ENCODE peak calls at places on chromosomes 13 and 19, in four cellular contexts. One of them, this sample, is unnamed.

GRCh38 chr13:106566682-106567420 is 1.1 kb downstream of the ARGLU1 start:
- DNase-seq in IMR-90: peak
- DNase-seq in H1: no peak
- DNase-seq in mesenchymal stem cell: peak
- DNase-seq in this sample: no peak

GRCh38 chr19:2550431-2551171 is 74.7 kb downstream of the GADD45B start:
- DNase-seq in IMR-90: no peak
- DNase-seq in H1: no peak
- DNase-seq in mesenchymal stem cell: no peak
- DNase-seq in this sample: no peak

GRCh38 chr13:94050686-94051085 is 428.8 kb downstream of the DCT start:
- DNase-seq in IMR-90: no peak
- DNase-seq in H1: no peak
- DNase-seq in mesenchymal stem cell: no peak
- DNase-seq in this sample: no peak

GRCh38 chr13:22253107-22253506 is 582.2 kb downstream of the FGF9 start:
- DNase-seq in IMR-90: no peak
- DNase-seq in H1: no peak
- DNase-seq in mesenchymal stem cell: no peak
- DNase-seq in this sample: no peak

GRCh38 chr19:56840452-56841193 is at the start of the genes PEG3 and ZIM2:
- DNase-seq in IMR-90: no peak
- DNase-seq in H1: no peak
- DNase-seq in mesenchymal stem cell: no peak
- DNase-seq in this sample: peak

GRCh38 chr19:43901395-43902390 is 33.4 kb downstream of the ZNF45 start:
- DNase-seq in IMR-90: peak
- DNase-seq in H1: peak
- DNase-seq in mesenchymal stem cell: peak
- DNase-seq in this sample: peak

GRCh38 chr13:113337556-113337955 is 26.4 kb downstream of the GRTP1 start:
- DNase-seq in IMR-90: no peak
- DNase-seq in H1: peak
- DNase-seq in mesenchymal stem cell: no peak
- DNase-seq in this sample: no peak

GRCh38 chr19:48868196-48868886 is at the start of gene PLEKHA4:
- DNase-seq in IMR-90: peak
- DNase-seq in H1: no peak
- DNase-seq in mesenchymal stem cell: peak
- DNase-seq in this sample: no peak

GRCh38 chr13:113813749-113814434 is 50.0 kb downstream of the GAS6 start:
- DNase-seq in IMR-90: no peak
- DNase-seq in H1: no peak
- DNase-seq in mesenchymal stem cell: no peak
- DNase-seq in this sample: no peak

GRCh38 chr13:103236213-103236612 is 170.0 kb upstream of the SLC10A2 start:
- DNase-seq in IMR-90: no peak
- DNase-seq in H1: no peak
- DNase-seq in mesenchymal stem cell: no peak
- DNase-seq in this sample: no peak

GRCh38 chr13:36163809-36164308 is 32.7 kb upstream of the DCLK1 start:
- DNase-seq in IMR-90: peak
- DNase-seq in H1: no peak
- DNase-seq in mesenchymal stem cell: no peak
- DNase-seq in this sample: no peak

DNA sequence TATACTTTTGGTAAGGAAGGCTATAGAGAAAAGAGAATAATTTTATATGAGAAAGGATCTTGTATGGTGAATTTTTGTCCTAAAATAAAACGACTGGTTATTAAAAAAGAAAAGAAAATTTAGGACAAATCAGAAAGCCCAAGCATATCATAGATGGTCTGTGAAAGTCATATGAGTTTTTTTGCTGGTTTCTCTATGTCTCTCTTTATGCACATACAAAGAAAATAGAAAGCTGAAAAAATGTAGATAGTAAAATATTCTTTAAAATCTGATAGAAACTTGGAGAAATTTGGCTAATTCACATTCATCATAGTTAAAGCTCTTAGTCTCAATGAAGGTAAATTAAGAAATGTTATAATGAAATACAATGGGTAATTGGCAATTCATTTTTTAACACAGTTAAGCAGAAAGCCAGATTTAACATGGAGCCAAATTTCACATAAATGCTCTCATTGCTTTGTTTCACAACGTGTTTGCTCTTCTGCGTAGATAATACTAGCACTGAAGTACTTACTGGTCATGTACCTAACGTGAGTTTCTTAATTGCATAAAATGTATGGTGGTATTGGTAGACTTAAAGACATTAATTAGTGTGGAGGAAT is 621.5 kb upstream of the ATXN8OS start:
- DNase-seq in IMR-90: no peak
- DNase-seq in H1: no peak
- DNase-seq in mesenchymal stem cell: no peak
- DNase-seq in this sample: no peak
- H2BK15ac ChIP-seq in IMR-90: no peak
- H2BK15ac ChIP-seq in H1: no peak
- H2BK15ac ChIP-seq in mesenchymal stem cell: no peak
- H2BK15ac ChIP-seq in this sample: no peak

DNA sequence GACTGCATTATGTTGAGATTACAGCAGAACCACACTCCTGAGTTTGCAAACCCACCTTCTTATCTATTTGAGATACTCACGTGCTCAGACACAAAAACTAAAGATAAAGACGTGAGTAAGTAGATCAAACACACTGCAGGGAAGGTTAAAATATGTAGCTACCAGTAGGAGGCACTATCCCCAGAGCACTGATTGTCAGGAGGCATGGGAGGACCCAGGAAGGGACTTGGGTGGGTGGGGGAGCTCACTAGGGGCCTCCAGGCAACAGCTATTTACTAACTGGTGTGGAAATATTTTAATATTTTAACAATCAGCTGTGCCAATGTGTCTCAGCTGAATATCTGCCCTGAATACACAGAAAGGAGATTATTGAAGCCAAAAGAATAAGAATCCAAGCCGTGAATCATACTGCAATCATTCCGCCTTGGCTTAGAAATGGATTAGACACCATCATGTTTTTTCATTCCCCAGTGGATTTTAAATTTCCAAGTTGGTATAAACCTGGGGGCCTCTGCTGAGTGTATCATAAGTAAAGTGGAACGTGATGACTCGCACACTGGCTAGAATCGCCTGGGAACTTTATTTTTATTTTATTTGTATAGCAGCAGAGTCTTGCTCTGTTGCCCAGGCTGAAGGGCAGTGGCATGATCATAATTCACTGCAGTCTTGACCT is 73.2 kb upstream of the CACNA1A start:
- DNase-seq in IMR-90: peak
- DNase-seq in H1: no peak
- DNase-seq in mesenchymal stem cell: no peak
- DNase-seq in this sample: no peak
- H3K4me3 ChIP-seq in IMR-90: no peak
- H3K4me3 ChIP-seq in H1: no peak
- H3K4me3 ChIP-seq in mesenchymal stem cell: no peak
- H3K4me3 ChIP-seq in this sample: no peak

GRCh38 chr13:28094311-28094710 is 6.1 kb downstream of the FLT3 start:
- DNase-seq in IMR-90: no peak
- DNase-seq in H1: no peak
- DNase-seq in mesenchymal stem cell: no peak
- DNase-seq in this sample: no peak

GRCh38 chr13:28100149-28101121 is at the start of gene FLT3:
- DNase-seq in IMR-90: peak
- DNase-seq in H1: peak
- DNase-seq in mesenchymal stem cell: peak
- DNase-seq in this sample: peak

GRCh38 chr13:28097503-28097902 is 2.9 kb downstream of the FLT3 start:
- DNase-seq in IMR-90: no peak
- DNase-seq in H1: no peak
- DNase-seq in mesenchymal stem cell: no peak
- DNase-seq in this sample: no peak

GRCh38 chr13:28093871-28094270 is 6.5 kb downstream of the FLT3 start:
- DNase-seq in IMR-90: no peak
- DNase-seq in H1: no peak
- DNase-seq in mesenchymal stem cell: no peak
- DNase-seq in this sample: no peak

DNA sequence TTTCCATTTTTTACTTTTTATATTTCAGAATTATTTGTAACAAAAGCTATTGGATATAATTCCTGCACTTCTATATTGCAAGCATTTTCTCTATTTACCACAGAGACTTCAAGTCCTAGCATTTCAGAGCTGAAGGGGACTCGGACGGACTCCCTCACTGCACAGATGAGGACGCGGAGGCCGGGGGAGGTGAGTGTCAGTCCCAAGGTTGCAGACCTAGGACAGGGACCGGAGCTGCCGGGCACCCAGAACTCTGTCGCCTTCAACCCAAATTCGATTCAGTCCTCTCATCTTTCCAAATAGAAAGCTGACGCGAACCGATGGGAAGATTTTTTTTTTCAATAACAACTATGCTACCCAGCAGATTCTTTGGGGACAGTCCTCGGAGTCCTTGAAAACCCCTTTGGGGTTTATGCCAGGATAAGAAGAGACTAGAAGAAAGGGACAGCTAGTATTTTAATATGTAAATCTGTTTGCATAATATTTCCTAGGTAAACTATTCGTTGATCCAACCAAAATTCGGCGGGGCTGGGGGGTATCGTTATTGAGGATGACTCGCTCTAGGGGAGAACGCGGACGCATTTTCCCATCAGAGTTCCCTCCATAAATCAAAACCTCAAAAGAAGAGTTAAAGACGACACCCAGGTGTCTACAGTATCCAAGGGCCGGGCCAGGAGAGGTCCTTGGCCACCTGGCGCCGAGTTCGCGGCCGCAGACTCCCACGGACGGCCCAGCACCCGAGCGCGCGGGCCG is 804 bp downstream of the FLT3 start:
- DNase-seq in IMR-90: no peak
- DNase-seq in H1: no peak
- DNase-seq in mesenchymal stem cell: no peak
- DNase-seq in this sample: peak
- H3K14ac ChIP-seq in IMR-90: no peak
- H3K14ac ChIP-seq in H1: no peak
- H3K14ac ChIP-seq in mesenchymal stem cell: no peak
- H3K14ac ChIP-seq in this sample: peak

GRCh38 chr19:46903458-46903857 is 42.7 kb downstream of the ARHGAP35 start:
- DNase-seq in IMR-90: no peak
- DNase-seq in H1: no peak
- DNase-seq in mesenchymal stem cell: peak
- DNase-seq in this sample: no peak
- H2BK15ac ChIP-seq in IMR-90: no peak
- H2BK15ac ChIP-seq in H1: no peak
- H2BK15ac ChIP-seq in mesenchymal stem cell: no peak
- H2BK15ac ChIP-seq in this sample: no peak

GRCh38 chr13:66634384-66634783 is 595.8 kb downstream of the PCDH9 start:
- DNase-seq in IMR-90: peak
- DNase-seq in H1: no peak
- DNase-seq in mesenchymal stem cell: no peak
- DNase-seq in this sample: no peak

GRCh38 chr13:66635526-66635925 is 594.6 kb downstream of the PCDH9 start:
- DNase-seq in IMR-90: peak
- DNase-seq in H1: no peak
- DNase-seq in mesenchymal stem cell: peak
- DNase-seq in this sample: no peak

GRCh38 chr13:66644855-66645460 is 585.2 kb downstream of the PCDH9 start:
- DNase-seq in IMR-90: no peak
- DNase-seq in H1: no peak
- DNase-seq in mesenchymal stem cell: no peak
- DNase-seq in this sample: no peak

DNA sequence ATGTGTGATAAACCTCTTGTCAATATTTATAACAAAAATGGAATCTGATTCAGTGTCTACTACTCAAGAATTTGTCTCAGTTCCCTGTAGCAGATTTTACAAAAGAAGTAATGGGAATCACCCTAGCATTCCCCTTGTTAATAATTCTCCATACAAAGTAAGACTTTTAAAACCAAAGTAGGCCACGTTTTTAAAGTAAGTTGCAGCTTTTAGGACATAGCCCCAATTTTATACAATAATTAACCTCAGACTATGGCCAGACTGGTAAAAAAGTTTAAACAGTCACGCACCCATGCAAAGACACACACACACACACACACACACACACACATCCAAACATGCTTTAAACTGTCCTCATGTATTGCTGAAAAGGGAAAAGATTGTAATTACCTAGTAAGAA is 589.9 kb downstream of the PCDH9 start:
- DNase-seq in IMR-90: no peak
- DNase-seq in H1: no peak
- DNase-seq in mesenchymal stem cell: no peak
- DNase-seq in this sample: no peak
- H3K4me3 ChIP-seq in IMR-90: no peak
- H3K4me3 ChIP-seq in H1: no peak
- H3K4me3 ChIP-seq in mesenchymal stem cell: no peak
- H3K4me3 ChIP-seq in this sample: no peak

GRCh38 chr13:110348309-110348625 is 41.2 kb downstream of the COL4A2 start:
- DNase-seq in IMR-90: no peak
- DNase-seq in H1: no peak
- DNase-seq in mesenchymal stem cell: no peak
- DNase-seq in this sample: no peak

GRCh38 chr13:110348751-110349150 is 41.7 kb downstream of the COL4A2 start:
- DNase-seq in IMR-90: no peak
- DNase-seq in H1: no peak
- DNase-seq in mesenchymal stem cell: no peak
- DNase-seq in this sample: no peak

GRCh38 chr13:110347088-110347487 is 40.0 kb downstream of the COL4A2 start:
- DNase-seq in IMR-90: no peak
- DNase-seq in H1: no peak
- DNase-seq in mesenchymal stem cell: no peak
- DNase-seq in this sample: no peak

GRCh38 chr13:110346661-110347067 is 39.6 kb downstream of the COL4A2 start:
- DNase-seq in IMR-90: no peak
- DNase-seq in H1: no peak
- DNase-seq in mesenchymal stem cell: no peak
- DNase-seq in this sample: no peak

GRCh38 chr13:110347535-110348308 is 40.6 kb downstream of the COL4A2 start:
- DNase-seq in IMR-90: peak
- DNase-seq in H1: no peak
- DNase-seq in mesenchymal stem cell: peak
- DNase-seq in this sample: no peak
- H3K14ac ChIP-seq in IMR-90: peak
- H3K14ac ChIP-seq in H1: no peak
- H3K14ac ChIP-seq in mesenchymal stem cell: peak
- H3K14ac ChIP-seq in this sample: no peak

GRCh38 chr13:39461685-39462266 is 141.2 kb downstream of the LHFPL6 start:
- DNase-seq in IMR-90: peak
- DNase-seq in H1: no peak
- DNase-seq in mesenchymal stem cell: no peak
- DNase-seq in this sample: no peak
- H2BK15ac ChIP-seq in IMR-90: peak
- H2BK15ac ChIP-seq in H1: no peak
- H2BK15ac ChIP-seq in mesenchymal stem cell: no peak
- H2BK15ac ChIP-seq in this sample: no peak